ENCODE peak calls at places on chromosome 7, in seven cellular contexts. One of them, this sample, is unnamed.
A peak's percentile ranks its signal among the peaks of the same experiment; 100 is the strongest.

GRCh38 chr7:27771111-27771510 is 31.1 kb downstream of the TAX1BP1 start:
- DNase-seq in stomach: no peak
- DNase-seq in tibial artery: no peak
- DNase-seq in CD8-positive, alpha-beta T cell: no peak
- DNase-seq in lower lobe of right lung: no peak
- DNase-seq in hepatocyte: no peak
- DNase-seq in K562: no peak
- DNase-seq in this sample: no peak

GRCh38 chr7:129468547-129468946 is 33.8 kb upstream of the SMKR1 start:
- DNase-seq in stomach: no peak
- DNase-seq in tibial artery: no peak
- DNase-seq in CD8-positive, alpha-beta T cell: no peak
- DNase-seq in lower lobe of right lung: no peak
- DNase-seq in hepatocyte: no peak
- DNase-seq in K562: no peak
- DNase-seq in this sample: no peak

GRCh38 chr7:157928171-157928794 is 591.5 kb downstream of the DNAJB6 start:
- DNase-seq in stomach: no peak
- DNase-seq in tibial artery: no peak
- DNase-seq in CD8-positive, alpha-beta T cell: no peak
- DNase-seq in lower lobe of right lung: no peak
- DNase-seq in hepatocyte: no peak
- DNase-seq in K562: no peak
- DNase-seq in this sample: no peak

GRCh38 chr7:37353949-37354660 is 94.6 kb downstream of the ELMO1 start:
- DNase-seq in stomach: no peak
- DNase-seq in tibial artery: no peak
- DNase-seq in CD8-positive, alpha-beta T cell: no peak
- DNase-seq in lower lobe of right lung: no peak
- DNase-seq in hepatocyte: no peak
- DNase-seq in K562: no peak
- DNase-seq in this sample: no peak

GRCh38 chr7:94182066-94182465 is 177.9 kb upstream of the BET1 start:
- DNase-seq in stomach: no peak
- DNase-seq in tibial artery: no peak
- DNase-seq in CD8-positive, alpha-beta T cell: no peak
- DNase-seq in lower lobe of right lung: no peak
- DNase-seq in hepatocyte: peak; percentile 20
- DNase-seq in K562: no peak
- DNase-seq in this sample: no peak

GRCh38 chr7:123367508-123368122 is 166.8 kb downstream of the IQUB start:
- DNase-seq in stomach: no peak
- DNase-seq in tibial artery: no peak
- DNase-seq in CD8-positive, alpha-beta T cell: no peak
- DNase-seq in lower lobe of right lung: no peak
- DNase-seq in hepatocyte: peak; percentile 69
- DNase-seq in K562: peak; percentile 55
- DNase-seq in this sample: no peak

GRCh38 chr7:20301311-20301939 is 29.3 kb upstream of the ITGB8 start:
- DNase-seq in stomach: no peak
- DNase-seq in tibial artery: no peak
- DNase-seq in CD8-positive, alpha-beta T cell: no peak
- DNase-seq in lower lobe of right lung: no peak
- DNase-seq in hepatocyte: no peak
- DNase-seq in K562: no peak
- DNase-seq in this sample: no peak

GRCh38 chr7:21077602-21078001 is 290.9 kb upstream of the SP8 start:
- DNase-seq in stomach: no peak
- DNase-seq in tibial artery: no peak
- DNase-seq in CD8-positive, alpha-beta T cell: no peak
- DNase-seq in lower lobe of right lung: no peak
- DNase-seq in hepatocyte: no peak
- DNase-seq in K562: no peak
- DNase-seq in this sample: no peak

GRCh38 chr7:123679614-123680013 is 23.9 kb downstream of the LMOD2 start:
- DNase-seq in stomach: no peak
- DNase-seq in tibial artery: no peak
- DNase-seq in CD8-positive, alpha-beta T cell: no peak
- DNase-seq in lower lobe of right lung: no peak
- DNase-seq in hepatocyte: no peak
- DNase-seq in K562: no peak
- DNase-seq in this sample: no peak

GRCh38 chr7:133528796-133529195 is 275.9 kb downstream of the EXOC4 start:
- DNase-seq in stomach: no peak
- DNase-seq in tibial artery: no peak
- DNase-seq in CD8-positive, alpha-beta T cell: no peak
- DNase-seq in lower lobe of right lung: no peak
- DNase-seq in hepatocyte: no peak
- DNase-seq in K562: no peak
- DNase-seq in this sample: no peak

GRCh38 chr7:128932862-128933821 is 4.6 kb upstream of the IRF5 start:
- DNase-seq in stomach: no peak
- DNase-seq in tibial artery: peak; percentile 70
- DNase-seq in CD8-positive, alpha-beta T cell: no peak
- DNase-seq in lower lobe of right lung: no peak
- DNase-seq in hepatocyte: no peak
- DNase-seq in K562: no peak
- DNase-seq in this sample: no peak

GRCh38 chr7:99036531-99037175 is 107.3 kb downstream of the SMURF1 start:
- DNase-seq in stomach: no peak
- DNase-seq in tibial artery: peak; percentile 60
- DNase-seq in CD8-positive, alpha-beta T cell: no peak
- DNase-seq in lower lobe of right lung: no peak
- DNase-seq in hepatocyte: peak; percentile 34
- DNase-seq in K562: peak; percentile 42
- DNase-seq in this sample: no peak

GRCh38 chr7:157661611-157661975 is 324.8 kb downstream of the DNAJB6 start:
- DNase-seq in stomach: no peak
- DNase-seq in tibial artery: no peak
- DNase-seq in CD8-positive, alpha-beta T cell: no peak
- DNase-seq in lower lobe of right lung: no peak
- DNase-seq in hepatocyte: no peak
- DNase-seq in K562: no peak
- DNase-seq in this sample: no peak

GRCh38 chr7:63953181-63953580 is 45.5 kb upstream of the ZNF722 start:
- DNase-seq in stomach: no peak
- DNase-seq in tibial artery: no peak
- DNase-seq in CD8-positive, alpha-beta T cell: no peak
- DNase-seq in lower lobe of right lung: no peak
- DNase-seq in hepatocyte: no peak
- DNase-seq in K562: no peak
- DNase-seq in this sample: no peak

GRCh38 chr7:4815121-4815520 is 39.7 kb downstream of the AP5Z1 start:
- DNase-seq in stomach: no peak
- DNase-seq in tibial artery: no peak
- DNase-seq in CD8-positive, alpha-beta T cell: no peak
- DNase-seq in lower lobe of right lung: peak; percentile 42
- DNase-seq in hepatocyte: no peak
- DNase-seq in K562: no peak
- DNase-seq in this sample: no peak

GRCh38 chr7:82109288-82109687 is 334.3 kb downstream of the CACNA2D1 start:
- DNase-seq in stomach: no peak
- DNase-seq in tibial artery: no peak
- DNase-seq in CD8-positive, alpha-beta T cell: no peak
- DNase-seq in lower lobe of right lung: no peak
- DNase-seq in hepatocyte: no peak
- DNase-seq in K562: no peak
- DNase-seq in this sample: no peak

GRCh38 chr7:30979027-30979426 is 15.3 kb downstream of the GHRHR start:
- DNase-seq in stomach: peak; percentile 10
- DNase-seq in tibial artery: no peak
- DNase-seq in CD8-positive, alpha-beta T cell: no peak
- DNase-seq in lower lobe of right lung: no peak
- DNase-seq in hepatocyte: no peak
- DNase-seq in K562: no peak
- DNase-seq in this sample: no peak

GRCh38 chr7:157235357-157236018 is 96.8 kb downstream of the UBE3C start:
- DNase-seq in stomach: no peak
- DNase-seq in tibial artery: no peak
- DNase-seq in CD8-positive, alpha-beta T cell: no peak
- DNase-seq in lower lobe of right lung: no peak
- DNase-seq in hepatocyte: no peak
- DNase-seq in K562: no peak
- DNase-seq in this sample: no peak

GRCh38 chr7:50782376-50783208 is at the start of gene GRB10:
- DNase-seq in stomach: no peak
- DNase-seq in tibial artery: no peak
- DNase-seq in CD8-positive, alpha-beta T cell: no peak
- DNase-seq in lower lobe of right lung: peak; percentile 51
- DNase-seq in hepatocyte: peak; percentile 68
- DNase-seq in K562: peak; percentile 47
- DNase-seq in this sample: no peak

GRCh38 chr7:142412551-142413193 is 154.8 kb upstream of the PRSS58 start:
- DNase-seq in stomach: no peak
- DNase-seq in tibial artery: no peak
- DNase-seq in CD8-positive, alpha-beta T cell: peak; percentile 26
- DNase-seq in lower lobe of right lung: no peak
- DNase-seq in hepatocyte: peak; percentile 57
- DNase-seq in K562: peak; percentile 83
- DNase-seq in this sample: no peak

GRCh38 chr7:71613316-71613715 is 481.4 kb downstream of the GALNT17 start:
- DNase-seq in stomach: no peak
- DNase-seq in tibial artery: no peak
- DNase-seq in CD8-positive, alpha-beta T cell: no peak
- DNase-seq in lower lobe of right lung: no peak
- DNase-seq in hepatocyte: no peak
- DNase-seq in K562: no peak
- DNase-seq in this sample: no peak

GRCh38 chr7:71618281-71618680 is 486.3 kb downstream of the GALNT17 start:
- DNase-seq in stomach: no peak
- DNase-seq in tibial artery: no peak
- DNase-seq in CD8-positive, alpha-beta T cell: no peak
- DNase-seq in lower lobe of right lung: no peak
- DNase-seq in hepatocyte: no peak
- DNase-seq in K562: no peak
- DNase-seq in this sample: no peak

GRCh38 chr7:71612892-71613291 is 480.9 kb downstream of the GALNT17 start:
- DNase-seq in stomach: no peak
- DNase-seq in tibial artery: no peak
- DNase-seq in CD8-positive, alpha-beta T cell: no peak
- DNase-seq in lower lobe of right lung: no peak
- DNase-seq in hepatocyte: no peak
- DNase-seq in K562: no peak
- DNase-seq in this sample: no peak

GRCh38 chr7:71615017-71615416 is 483.1 kb downstream of the GALNT17 start:
- DNase-seq in stomach: no peak
- DNase-seq in tibial artery: peak; percentile 58
- DNase-seq in CD8-positive, alpha-beta T cell: no peak
- DNase-seq in lower lobe of right lung: no peak
- DNase-seq in hepatocyte: no peak
- DNase-seq in K562: no peak
- DNase-seq in this sample: peak; percentile 84

DNA sequence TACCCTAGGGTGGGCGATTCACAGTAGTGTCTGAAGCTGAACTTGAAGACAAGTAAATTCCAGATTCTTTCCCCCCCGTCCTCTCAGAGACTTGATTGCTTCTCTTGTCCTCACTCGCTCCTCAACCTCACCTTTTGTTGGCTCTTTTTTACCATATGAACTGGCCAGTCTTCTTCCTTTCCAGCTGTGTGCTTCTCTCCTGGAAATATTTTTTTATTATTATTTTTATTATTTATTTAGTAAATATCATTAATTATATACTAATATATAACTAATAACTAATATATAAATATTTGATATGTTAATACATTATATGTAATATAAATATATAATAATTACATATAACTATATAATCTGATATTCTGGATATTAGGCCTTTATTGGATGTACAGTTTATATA is 484.3 kb downstream of the GALNT17 start:
- DNase-seq in stomach: no peak
- DNase-seq in tibial artery: no peak
- DNase-seq in CD8-positive, alpha-beta T cell: no peak
- DNase-seq in lower lobe of right lung: no peak
- DNase-seq in hepatocyte: no peak
- DNase-seq in K562: no peak
- DNase-seq in this sample: no peak
- H3K27ac ChIP-seq in stomach: no peak overlapping the region
- H3K27ac ChIP-seq in tibial artery: peak overlapping the region; percentile 73
- H3K27ac ChIP-seq in CD8-positive, alpha-beta T cell: no peak overlapping the region
- H3K27ac ChIP-seq in lower lobe of right lung: no peak overlapping the region
- H3K27ac ChIP-seq in hepatocyte: no peak overlapping the region
- H3K27ac ChIP-seq in K562: no peak overlapping the region
- H3K27ac ChIP-seq in this sample: no peak overlapping the region

GRCh38 chr7:151071032-151071866 is 9.4 kb downstream of the FASTK start:
- DNase-seq in stomach: no peak
- DNase-seq in tibial artery: no peak
- DNase-seq in CD8-positive, alpha-beta T cell: no peak
- DNase-seq in lower lobe of right lung: no peak
- DNase-seq in hepatocyte: no peak
- DNase-seq in K562: no peak
- DNase-seq in this sample: no peak
- H3K36me3 ChIP-seq in stomach: peaks cover 100% of the 10 kb centered on the region
- H3K36me3 ChIP-seq in tibial artery: peaks cover 78% of the 10 kb centered on the region
- H3K36me3 ChIP-seq in CD8-positive, alpha-beta T cell: peaks cover 21% of the 10 kb centered on the region
- H3K36me3 ChIP-seq in lower lobe of right lung: peaks cover 100% of the 10 kb centered on the region
- H3K36me3 ChIP-seq in hepatocyte: no peaks in the 10 kb centered on the region
- H3K36me3 ChIP-seq in K562: peaks cover 96% of the 10 kb centered on the region
- H3K36me3 ChIP-seq in this sample: peaks cover 91% of the 10 kb centered on the region

DNA sequence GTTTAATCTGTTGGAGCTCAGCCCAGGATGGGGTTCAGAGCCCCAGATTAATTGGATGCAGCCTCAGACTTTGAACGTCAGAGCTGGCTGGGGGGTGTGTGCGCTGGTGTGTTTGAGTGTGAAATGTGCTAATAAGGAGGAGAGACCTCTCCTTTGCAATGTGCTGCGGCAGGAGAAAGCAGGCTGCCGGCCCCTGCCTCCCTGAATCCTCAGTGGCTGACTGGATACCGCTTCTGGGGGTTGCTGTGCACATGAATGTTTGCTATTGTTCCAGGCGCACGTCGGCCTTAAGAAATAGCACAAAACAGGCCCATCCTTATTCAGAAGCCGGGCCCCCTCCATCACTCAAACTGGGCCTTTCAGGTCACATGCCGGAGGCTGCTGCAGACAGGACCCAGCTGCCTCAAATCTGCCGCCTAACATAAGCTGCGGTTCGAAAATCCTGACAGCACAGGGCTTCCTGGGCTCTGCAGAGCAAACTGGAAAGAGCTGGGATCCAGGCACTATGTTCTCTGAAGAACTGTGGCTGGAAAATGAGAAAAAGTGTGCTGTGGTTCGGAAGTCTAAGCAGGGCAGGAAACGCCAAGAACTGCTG is 83.9 kb upstream of the PRR15 start:
- DNase-seq in stomach: no peak
- DNase-seq in tibial artery: no peak
- DNase-seq in CD8-positive, alpha-beta T cell: no peak
- DNase-seq in lower lobe of right lung: no peak
- DNase-seq in hepatocyte: no peak
- DNase-seq in K562: no peak
- DNase-seq in this sample: no peak
- H3K4me3 ChIP-seq in stomach: peak overlapping the region; percentile 28
- H3K4me3 ChIP-seq in tibial artery: no peak overlapping the region
- H3K4me3 ChIP-seq in CD8-positive, alpha-beta T cell: no peak overlapping the region
- H3K4me3 ChIP-seq in lower lobe of right lung: peak overlapping the region; percentile 39
- H3K4me3 ChIP-seq in hepatocyte: no peak overlapping the region
- H3K4me3 ChIP-seq in K562: no peak overlapping the region
- H3K4me3 ChIP-seq in this sample: peak overlapping the region; percentile 40

GRCh38 chr7:74253331-74253730 is 868 bp downstream of the RFC2 start:
- DNase-seq in stomach: no peak
- DNase-seq in tibial artery: no peak
- DNase-seq in CD8-positive, alpha-beta T cell: no peak
- DNase-seq in lower lobe of right lung: no peak
- DNase-seq in hepatocyte: no peak
- DNase-seq in K562: no peak
- DNase-seq in this sample: no peak
- H3K27ac ChIP-seq in stomach: peak overlapping the region; percentile 95
- H3K27ac ChIP-seq in tibial artery: no peak overlapping the region
- H3K27ac ChIP-seq in CD8-positive, alpha-beta T cell: no peak overlapping the region
- H3K27ac ChIP-seq in lower lobe of right lung: peak overlapping the region; percentile 97
- H3K27ac ChIP-seq in hepatocyte: peak overlapping the region; percentile 55
- H3K27ac ChIP-seq in K562: peak overlapping the region; percentile 93
- H3K27ac ChIP-seq in this sample: no peak overlapping the region